ENCODE peak calls at places on chromosomes 5 and 9, in four cellular contexts. P is AG09309; G is CD4-positive, alpha-beta T cell; Z is left lung. O is an unnamed sample.
A peak's percentile ranks its signal among the peaks of the same experiment; 100 is the strongest.

GRCh38 chr9:22976454-22976853 is 529.8 kb downstream of the DMRTA1 start:
- DNase-seq in Z (no peak), P (no peak), G (no peak), O (no peak)

GRCh38 chr9:109683521-109683920 is 96.5 kb upstream of the PALM2AKAP2 start:
- DNase-seq in G (no peak), P (no peak), Z (no peak), O (peak; percentile 20)

GRCh38 chr5:41445937-41446563 is 64.4 kb downstream of the PLCXD3 start:
- DNase-seq in P (peak; percentile 14), Z (no peak), G (no peak), O (no peak)

GRCh38 chr9:5442400-5443011 is 4.8 kb upstream of the PLGRKT start:
- DNase-seq in G (no peak), Z (no peak), P (peak; percentile 27), O (peak; percentile 72)

GRCh38 chr9:68473790-68474189 is 66.9 kb downstream of the TMEM252 start:
- DNase-seq in Z (no peak), P (no peak), G (no peak), O (no peak)

GRCh38 chr5:93892481-93892880 is 151.1 kb upstream of the POU5F2 start:
- DNase-seq in P (no peak), Z (no peak), G (no peak), O (no peak)

GRCh38 chr9:109908459-109909390 is 128.7 kb downstream of the PALM2AKAP2 start:
- DNase-seq in Z (no peak), P (no peak), G (no peak), O (no peak)

GRCh38 chr5:33180900-33181299 is 259.9 kb upstream of the TARS1 start:
- DNase-seq in Z (no peak), G (no peak), P (peak; percentile 33), O (peak; percentile 56)

GRCh38 chr5:140608730-140609520 is 24.1 kb downstream of the CD14 start:
- DNase-seq in Z (peak; percentile 68), P (no peak), G (no peak), O (peak; percentile 77)

GRCh38 chr9:120713257-120714087 is 798 bp downstream of the MEGF9 start:
- DNase-seq in Z (peak; percentile 85), P (no peak), G (peak; percentile 10), O (peak; percentile 45)

GRCh38 chr5:135150767-135151166 is 116.7 kb upstream of the PITX1 start:
- DNase-seq in Z (no peak), G (no peak), P (no peak), O (no peak)

GRCh38 chr9:118091676-118092490 is 387.7 kb downstream of the TLR4 start:
- DNase-seq in G (no peak), P (no peak), Z (no peak), O (no peak)

GRCh38 chr9:136848393-136849037 is 694 bp upstream of the PHPT1 start:
- DNase-seq in G (no peak), P (no peak), Z (no peak), O (peak; percentile 47)

GRCh38 chr5:157502143-157502647 is 42.2 kb downstream of the NIPAL4 start:
- DNase-seq in G (no peak), Z (no peak), P (no peak), O (no peak)

GRCh38 chr5:137022725-137023124 is 476.4 kb downstream of the SPOCK1 start:
- DNase-seq in P (no peak), G (no peak), Z (no peak), O (no peak)

GRCh38 chr5:139653616-139654015 is 5.5 kb downstream of the CXXC5 start:
- DNase-seq in G (no peak), P (no peak), Z (peak; percentile 38), O (no peak)

GRCh38 chr5:35811108-35811741 is 45.5 kb upstream of the IL7R start:
- DNase-seq in G (no peak), Z (no peak), P (no peak), O (no peak)

GRCh38 chr9:119026120-119026519 is 343.1 kb downstream of the BRINP1 start:
- DNase-seq in Z (no peak), P (no peak), G (no peak), O (peak; percentile 6)

GRCh38 chr9:21766096-21766495 is 36.3 kb upstream of the MTAP start:
- DNase-seq in Z (no peak), G (no peak), P (no peak), O (no peak)

GRCh38 chr9:133155156-133155555 is 8.6 kb downstream of the GBGT1 start:
- DNase-seq in G (no peak), Z (peak; percentile 45), P (no peak), O (no peak)

GRCh38 chr5:111075520-111075919 is 4.0 kb downstream of the TSLP start:
- DNase-seq in G (no peak), P (peak; percentile 87), Z (no peak), O (peak; percentile 90)

GRCh38 chr9:127578627-127578951 is 33.5 kb upstream of the STXBP1 start:
- DNase-seq in P (no peak), Z (no peak), G (no peak), O (no peak)

GRCh38 chr9:1918642-1919041 is 96.5 kb upstream of the SMARCA2 start:
- DNase-seq in G (no peak), P (no peak), Z (no peak), O (no peak)

GRCh38 chr9:107733530-107733907 is 243.9 kb upstream of the KLF4 start:
- DNase-seq in Z (no peak), G (no peak), P (no peak), O (peak; percentile 68)

GRCh38 chr5:1515311-1515920 is 8.3 kb downstream of the LPCAT1 start:
- DNase-seq in G (no peak), P (no peak), Z (peak; percentile 51), O (no peak)

GRCh38 chr5:72472666-72473422 is 34.4 kb downstream of the ZNF366 start:
- DNase-seq in P (no peak), Z (no peak), G (no peak), O (peak; percentile 58)

GRCh38 chr5:123035950-123036390 is 555 bp downstream of the PPIC start:
- DNase-seq in Z (peak; percentile 86), G (no peak), P (no peak), O (peak; percentile 67)

DNA sequence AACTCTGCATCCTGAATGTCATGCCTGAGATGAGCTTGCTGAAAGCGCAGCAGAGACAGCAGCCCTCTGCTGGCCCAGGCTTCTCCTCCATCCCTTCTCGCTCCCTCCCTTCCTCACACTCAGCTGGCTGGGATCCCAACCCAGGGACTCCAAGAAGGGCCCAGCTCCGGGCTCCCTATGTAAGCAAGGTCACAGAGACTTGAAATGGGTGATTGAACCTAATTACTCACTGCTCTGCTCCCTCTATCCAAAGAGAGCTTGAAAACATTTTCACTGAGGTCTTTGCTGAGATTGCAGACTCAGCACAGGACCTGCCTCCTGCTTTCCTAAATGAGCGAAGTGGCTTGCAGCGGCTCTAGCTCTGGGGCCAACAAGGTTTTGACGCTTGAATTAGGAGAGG is 42.8 kb downstream of the RAPGEF1 start:
- DNase-seq in P (no peak), Z (no peak), G (no peak), O (no peak)
- TF ChIP-seq CTCF in P (no peak), Z (no peak), G (no peak), O (no peak)

DNA sequence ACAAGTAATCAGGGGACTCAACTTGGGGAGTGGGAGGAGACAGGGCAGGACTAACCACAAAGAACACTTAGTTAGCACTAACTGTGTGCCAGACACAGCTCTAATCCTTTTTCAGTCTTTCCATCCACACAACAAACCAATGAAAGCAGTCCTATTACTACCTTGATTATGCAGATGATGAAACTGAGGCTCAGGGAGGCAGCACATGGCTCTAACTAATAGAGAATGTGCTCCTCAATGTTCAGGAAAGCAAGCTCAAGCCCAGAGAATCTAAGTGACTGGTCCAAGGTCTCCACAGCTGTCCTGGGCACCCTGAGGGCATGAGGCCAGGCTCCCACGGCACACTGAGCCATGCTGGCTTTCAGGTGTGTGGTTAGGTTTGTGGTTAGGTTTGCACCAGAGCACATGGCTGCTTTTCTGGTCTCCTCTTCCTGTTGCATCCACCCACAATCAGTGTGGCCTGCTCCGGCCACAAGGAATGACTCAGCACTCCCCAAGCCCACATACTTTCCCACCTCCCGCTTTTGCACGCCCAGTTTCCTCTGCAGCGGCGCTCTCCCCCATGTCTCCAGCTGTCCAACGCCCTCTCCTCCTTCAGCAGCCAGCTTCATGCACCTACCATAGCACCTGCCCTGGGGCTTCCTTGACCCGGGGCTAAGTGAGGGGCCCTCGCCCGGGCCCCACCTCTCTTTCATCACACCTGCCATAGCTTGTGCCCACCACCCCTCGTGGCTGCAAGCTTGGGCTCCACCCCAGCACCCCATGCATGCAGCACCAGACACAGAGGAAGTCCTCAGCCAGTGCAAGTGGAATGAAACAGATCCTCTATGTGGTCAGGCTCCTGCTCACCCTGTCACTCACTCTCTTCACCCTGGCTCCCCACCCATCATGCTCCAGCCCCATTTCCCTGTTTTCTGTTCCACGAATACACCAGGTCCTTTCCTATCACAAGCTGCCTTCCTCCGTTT is 133.1 kb downstream of the GABBR2 start:
- DNase-seq in P (peak; percentile 31), Z (no peak), G (no peak), O (peak; percentile 87)
- TF ChIP-seq CTCF in P (no peak), Z (no peak), G (no peak), O (no peak)

GRCh38 chr5:62627121-62627520 is 48.5 kb downstream of the LRRC70 start:
- DNase-seq in P (no peak), G (no peak), Z (no peak), O (no peak)

GRCh38 chr5:62632181-62632580 is 53.6 kb downstream of the LRRC70 start:
- DNase-seq in G (no peak), Z (no peak), P (no peak), O (no peak)

GRCh38 chr5:62633243-62633642 is 54.6 kb downstream of the LRRC70 start:
- DNase-seq in P (no peak), G (no peak), Z (no peak), O (no peak)

GRCh38 chr5:62626534-62626933 is 47.9 kb downstream of the LRRC70 start:
- DNase-seq in P (no peak), Z (no peak), G (no peak), O (no peak)

DNA sequence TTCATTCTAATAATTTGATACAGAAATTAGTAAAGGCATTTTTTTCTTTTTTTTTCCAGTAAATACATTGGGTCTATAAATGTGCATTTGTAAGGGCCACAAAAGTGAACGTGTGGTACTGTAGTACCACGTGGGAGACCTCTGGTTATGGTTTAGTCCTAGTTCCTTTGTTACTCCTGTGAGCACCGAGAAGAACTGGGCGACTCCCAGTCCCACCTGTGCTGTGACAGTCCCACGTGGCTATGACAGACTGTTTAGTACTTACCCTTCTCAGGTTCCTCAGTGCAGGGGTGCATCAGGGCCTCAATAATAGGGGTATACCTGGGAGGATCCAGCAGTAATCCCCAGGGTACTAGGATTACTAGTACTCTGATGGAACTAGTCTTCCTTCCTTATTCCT is 49.3 kb downstream of the LRRC70 start:
- DNase-seq in P (no peak), Z (no peak), G (no peak), O (no peak)
- TF ChIP-seq CTCF in P (no peak), Z (no peak), G (no peak), O (no peak)

GRCh38 chr5:78548216-78548615 is 100.4 kb downstream of the LHFPL2 start:
- DNase-seq in P (no peak), G (no peak), Z (no peak), O (no peak)

GRCh38 chr5:78545406-78545805 is 103.2 kb downstream of the LHFPL2 start:
- DNase-seq in P (no peak), G (no peak), Z (no peak), O (no peak)

GRCh38 chr5:78547731-78548189 is 100.8 kb downstream of the LHFPL2 start:
- DNase-seq in P (peak; percentile 88), Z (no peak), G (no peak), O (peak; percentile 25)

GRCh38 chr5:78547171-78547570 is 101.4 kb downstream of the LHFPL2 start:
- DNase-seq in Z (no peak), P (no peak), G (no peak), O (no peak)

DNA sequence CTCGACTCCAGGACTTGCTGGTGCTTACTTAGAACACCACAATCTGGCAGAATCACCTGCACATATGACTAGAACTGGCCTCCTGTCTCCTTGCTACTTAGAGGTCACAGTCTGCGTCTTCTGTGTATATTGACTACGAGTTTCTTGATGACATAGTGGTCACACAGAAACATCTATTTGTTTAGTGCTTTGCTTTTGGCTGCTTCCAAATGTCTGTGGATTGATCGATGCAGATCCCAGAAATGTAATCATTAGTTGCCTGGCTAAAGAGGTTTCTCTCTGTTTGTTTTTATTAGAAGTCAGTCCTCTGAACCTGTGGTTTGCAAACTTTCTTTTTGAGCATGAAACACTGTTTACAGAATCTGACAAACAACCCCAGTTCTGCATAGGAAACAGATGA is 102.0 kb downstream of the LHFPL2 start:
- DNase-seq in P (no peak), G (no peak), Z (no peak), O (no peak)
- TF ChIP-seq CTCF in P (no peak), G (no peak), Z (no peak), O (no peak)

O was measured in MCF 10A.